ENCODE peak calls at places on chromosome 5, in four cellular contexts. Z is lung, P is choroid plexus epithelial cell, C is Peyer's patch. W is an unnamed sample.

GRCh38 chr5:171757853-171758535 is 27.6 kb upstream of the SMIM23 start:
- DNase-seq in Z (no peak), P (peak), C (no peak), W (no peak)

GRCh38 chr5:5078009-5078897 is 61.9 kb upstream of the ADAMTS16 start:
- DNase-seq in Z (no peak), C (no peak), P (no peak), W (no peak)

GRCh38 chr5:53133020-53133419 is 23.5 kb upstream of the MOCS2 start:
- DNase-seq in P (no peak), Z (no peak), C (no peak), W (no peak)

GRCh38 chr5:7926296-7926695 is 57.3 kb downstream of the MTRR start:
- DNase-seq in Z (no peak), C (no peak), P (peak), W (no peak)

GRCh38 chr5:88979244-88979643 is 96.3 kb upstream of the MEF2C start:
- DNase-seq in Z (no peak), P (peak), C (no peak), W (no peak)

GRCh38 chr5:24183941-24184340 is 460.8 kb downstream of the CDH10 start:
- DNase-seq in P (no peak), Z (no peak), C (no peak), W (no peak)

GRCh38 chr5:78527925-78528324 is 120.6 kb downstream of the LHFPL2 start:
- DNase-seq in C (no peak), P (no peak), Z (no peak), W (no peak)

GRCh38 chr5:96657068-96657467 is 5.1 kb upstream of the CAST start:
- DNase-seq in Z (no peak), P (peak), C (peak), W (peak)

GRCh38 chr5:8930021-8930420 is 615.9 kb downstream of the SEMA5A start:
- DNase-seq in P (no peak), Z (no peak), C (no peak), W (no peak)

GRCh38 chr5:8934455-8934854 is 611.4 kb downstream of the SEMA5A start:
- DNase-seq in C (no peak), P (no peak), Z (no peak), W (no peak)
- H3K4me3 ChIP-seq in C (no peak), P (no peak), Z (no peak), W (no peak)

GRCh38 chr5:74638776-74639537 is 1.6 kb downstream of the ENC1 start:
- DNase-seq in C (no peak), P (peak), Z (no peak), W (peak)
- H3K4me3 ChIP-seq in C (peak), P (peak), Z (peak), W (peak)

GRCh38 chr5:134411228-134411545 is 494 bp downstream of the CDKN2AIPNL start:
- DNase-seq in C (no peak), P (no peak), Z (no peak), W (no peak)

GRCh38 chr5:134411546-134412266 is at the start of gene CDKN2AIPNL:
- DNase-seq in P (peak), Z (peak), C (peak), W (peak)

GRCh38 chr5:134409321-134409720 is 2.4 kb downstream of the CDKN2AIPNL start:
- DNase-seq in Z (no peak), C (no peak), P (no peak), W (no peak)

GRCh38 chr5:134413046-134413445 is 1.4 kb upstream of the CDKN2AIPNL start:
- DNase-seq in Z (no peak), P (no peak), C (no peak), W (no peak)

GRCh38 chr5:134410822-134411221 is 859 bp downstream of the CDKN2AIPNL start:
- DNase-seq in Z (no peak), P (no peak), C (no peak), W (no peak)
- H3K4me3 ChIP-seq in Z (peak), P (peak), C (peak), W (peak)

GRCh38 chr5:151020304-151021031 is at the start of gene GPX3:
- DNase-seq in P (peak), C (peak), Z (peak), W (peak)
- H3K4me3 ChIP-seq in P (peak), C (peak), Z (peak), W (peak)

GRCh38 chr5:180316586-180316985 is 24.7 kb upstream of the MAPK9 start:
- DNase-seq in C (no peak), Z (no peak), P (no peak), W (no peak)

GRCh38 chr5:180315762-180316212 is 23.9 kb upstream of the MAPK9 start:
- DNase-seq in P (peak), Z (peak), C (peak), W (peak)

GRCh38 chr5:180318456-180319089 is 26.7 kb upstream of the MAPK9 start:
- DNase-seq in Z (no peak), C (no peak), P (no peak), W (no peak)

GRCh38 chr5:180313677-180314076 is 21.8 kb upstream of the MAPK9 start:
- DNase-seq in Z (no peak), P (no peak), C (no peak), W (peak)

DNA sequence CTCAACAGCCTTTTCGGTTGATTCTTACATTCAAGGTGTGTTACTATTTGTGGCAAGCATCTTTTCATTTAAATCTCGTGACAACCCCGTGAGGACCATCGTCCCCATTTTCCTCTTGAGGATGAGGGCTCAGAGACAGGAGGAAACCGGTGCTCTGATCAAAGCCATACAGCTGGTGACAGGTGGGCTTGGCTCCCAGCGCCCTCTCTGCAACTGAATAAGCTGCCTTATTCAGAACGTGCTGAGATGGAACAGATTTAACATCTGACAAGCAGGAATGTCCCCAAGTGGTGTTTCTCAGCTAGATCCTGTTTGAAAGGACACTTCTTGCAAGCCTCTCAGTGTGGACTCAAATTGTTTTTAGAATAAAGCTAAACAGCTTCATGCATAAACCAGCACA is 22.2 kb upstream of the MAPK9 start:
- DNase-seq in Z (no peak), C (no peak), P (no peak), W (no peak)
- H3K4me3 ChIP-seq in Z (no peak), C (no peak), P (no peak), W (peak)

DNA sequence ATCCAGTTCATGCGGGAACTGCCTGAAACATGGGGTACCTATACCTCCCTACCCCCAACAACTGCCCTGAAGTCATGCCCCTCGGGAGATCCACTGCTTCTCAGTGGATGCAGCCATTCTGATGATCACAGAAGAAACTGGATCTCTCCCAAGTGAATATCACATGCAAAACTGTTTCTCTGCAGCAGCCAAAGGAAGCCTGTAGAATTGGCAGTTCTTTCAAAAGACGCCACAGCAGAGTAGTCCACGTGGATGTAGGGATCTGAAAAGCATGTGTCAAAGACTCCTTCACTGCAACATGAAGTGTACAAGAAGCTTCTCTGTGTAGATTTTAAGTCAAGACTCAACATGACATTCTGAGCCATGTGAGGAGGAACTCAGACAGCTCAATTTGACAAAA is 286.7 kb downstream of the NR3C1 start:
- DNase-seq in C (no peak), P (no peak), Z (no peak), W (no peak)
- H3K4me3 ChIP-seq in C (no peak), P (no peak), Z (no peak), W (no peak)

DNA sequence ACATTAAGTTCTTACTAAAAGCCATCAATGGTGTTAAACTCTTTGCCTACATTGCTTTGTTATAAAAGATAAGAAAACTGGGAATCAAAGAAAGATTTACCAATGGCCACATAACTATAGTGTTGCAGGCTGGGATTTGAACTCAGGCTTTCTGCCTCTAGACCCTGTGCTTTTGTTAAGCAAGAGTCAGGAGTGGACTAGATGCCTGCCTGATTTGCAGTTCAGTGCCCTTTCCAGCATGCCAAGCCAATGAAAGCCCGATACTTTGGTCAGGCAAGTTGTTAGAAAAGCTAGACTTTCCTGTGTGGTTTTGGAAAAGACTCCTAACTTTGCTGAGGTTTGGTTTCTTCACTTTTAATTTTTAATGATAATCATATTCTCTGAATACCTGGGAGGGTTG is 21.4 kb upstream of the AGXT2 start:
- DNase-seq in P (no peak), Z (no peak), C (no peak), W (no peak)
- H3K4me3 ChIP-seq in P (no peak), Z (no peak), C (no peak), W (no peak)